ENCODE peak calls at places on chromosomes 12 and 14, in five cellular contexts. C is activated B cell treated with CpG ODN at 0.5 μM for 24 hours, U is cardiac muscle cell, P is suprapubic skin, F is IMR-90. Y is an unnamed sample.
A peak's percentile ranks its signal among the peaks of the same experiment; 100 is the strongest.

GRCh38 chr14:68286667-68287066 is 467.1 kb downstream of the RAD51B start:
- DNase-seq in F (no peak), C (no peak), U (no peak), P (no peak), Y (no peak)

GRCh38 chr12:72274926-72275325 is 2.8 kb downstream of the TRHDE start:
- DNase-seq in U (peak; percentile 14), F (peak; percentile 79), P (no peak), C (no peak), Y (no peak)

GRCh38 chr12:81136519-81136918 is 58.6 kb downstream of the ACSS3 start:
- DNase-seq in P (no peak), U (no peak), F (no peak), C (no peak), Y (no peak)

GRCh38 chr12:122265433-122265832 is 861 bp downstream of the VPS33A start:
- DNase-seq in F (no peak), U (no peak), C (no peak), P (no peak), Y (no peak)

GRCh38 chr12:120358412-120359158 is 10.4 kb downstream of the MSI1 start:
- DNase-seq in U (no peak), C (no peak), F (no peak), P (no peak), Y (no peak)

GRCh38 chr14:61934385-61934784 is 172.2 kb downstream of the SNAPC1 start:
- DNase-seq in U (peak; percentile 55), C (no peak), F (peak; percentile 99), P (no peak), Y (no peak)

GRCh38 chr12:114412307-114412706 is 6.4 kb upstream of the TBX5 start:
- DNase-seq in P (no peak), F (no peak), C (no peak), U (no peak), Y (no peak)

GRCh38 chr12:1544991-1545700 is 49.2 kb downstream of the FBXL14 start:
- DNase-seq in U (peak; percentile 62), F (peak; percentile 43), P (no peak), C (no peak), Y (no peak)

GRCh38 chr12:126784328-126784921 is 1482.5 kb upstream of the TMEM132C start:
- DNase-seq in F (no peak), C (no peak), P (no peak), U (no peak), Y (no peak)

GRCh38 chr14:23641915-23642588 is 5.9 kb downstream of the DHRS2 start:
- DNase-seq in C (no peak), F (no peak), P (no peak), U (no peak), Y (no peak)

GRCh38 chr14:88234442-88234841 is 88.6 kb downstream of the KCNK10 start:
- DNase-seq in U (no peak), P (no peak), F (no peak), C (no peak), Y (no peak)

GRCh38 chr14:70358631-70359030 is 852 bp downstream of the COX16 start:
- DNase-seq in U (peak; percentile 25), P (no peak), C (no peak), F (peak; percentile 12), Y (no peak)

GRCh38 chr12:106084759-106085158 is 54.0 kb downstream of the NUAK1 start:
- DNase-seq in U (no peak), C (no peak), F (no peak), P (no peak), Y (no peak)

GRCh38 chr14:60654303-60654925 is 5.1 kb upstream of the SIX1 start:
- DNase-seq in C (no peak), U (no peak), F (peak; percentile 76), P (no peak), Y (no peak)

GRCh38 chr14:52299692-52300278 is 14.3 kb upstream of the PTGER2 start:
- DNase-seq in F (peak; percentile 71), C (no peak), P (no peak), U (peak; percentile 74), Y (no peak)

GRCh38 chr12:16184691-16185090 is 92.8 kb downstream of the SLC15A5 start:
- DNase-seq in F (no peak), U (peak; percentile 3), P (no peak), C (no peak), Y (no peak)

GRCh38 chr14:55730602-55731001 is 150.6 kb downstream of the KTN1 start:
- DNase-seq in U (peak; percentile 13), P (no peak), C (no peak), F (peak; percentile 19), Y (no peak)

GRCh38 chr14:55734731-55735130 is 154.7 kb downstream of the KTN1 start:
- DNase-seq in U (no peak), F (no peak), P (no peak), C (no peak), Y (no peak)

GRCh38 chr14:55733609-55734008 is 153.6 kb downstream of the KTN1 start:
- DNase-seq in C (no peak), F (no peak), P (no peak), U (no peak), Y (no peak)

GRCh38 chr14:55731247-55731872 is 151.4 kb downstream of the KTN1 start:
- DNase-seq in U (no peak), P (no peak), C (no peak), F (no peak), Y (no peak)

GRCh38 chr14:55731881-55732498 is 152.0 kb downstream of the KTN1 start:
- DNase-seq in C (no peak), U (peak; percentile 64), P (no peak), F (peak; percentile 24), Y (no peak)
- TF ChIP-seq CTCF in C (no peak), U (peak; percentile 70), P (peak; percentile 22), F (peak; percentile 64), Y (no peak)

GRCh38 chr12:64566122-64566521 is 44.2 kb upstream of the RASSF3 start:
- DNase-seq in P (no peak), F (peak; percentile 47), U (no peak), C (no peak), Y (no peak)

GRCh38 chr12:64567570-64567969 is 42.7 kb upstream of the RASSF3 start:
- DNase-seq in F (no peak), P (no peak), U (no peak), C (no peak), Y (no peak)

GRCh38 chr12:64569923-64570595 is 40.2 kb upstream of the RASSF3 start:
- DNase-seq in P (no peak), U (no peak), F (no peak), C (no peak), Y (no peak)

GRCh38 chr12:64568313-64568712 is 42.0 kb upstream of the RASSF3 start:
- DNase-seq in P (no peak), U (no peak), C (no peak), F (no peak), Y (no peak)

GRCh38 chr12:64566882-64567517 is 43.3 kb upstream of the RASSF3 start:
- DNase-seq in C (no peak), P (no peak), U (no peak), F (no peak), Y (no peak)
- TF ChIP-seq CTCF in C (no peak), P (no peak), U (no peak), F (no peak), Y (no peak)

GRCh38 chr14:94029671-94030203 is 3.6 kb downstream of the OTUB2 start:
- DNase-seq in F (no peak), U (no peak), C (no peak), P (no peak), Y (no peak)
- TF ChIP-seq CTCF in F (no peak), U (no peak), C (no peak), P (no peak), Y (no peak)

GRCh38 chr14:21498540-21499526 is 12.3 kb downstream of the METTL3 start:
- DNase-seq in U (peak; percentile 58), P (no peak), F (peak; percentile 73), C (no peak), Y (no peak)
- TF ChIP-seq CTCF in U (peak; percentile 37), P (peak; percentile 32), F (peak; percentile 49), C (no peak), Y (no peak)

DNA sequence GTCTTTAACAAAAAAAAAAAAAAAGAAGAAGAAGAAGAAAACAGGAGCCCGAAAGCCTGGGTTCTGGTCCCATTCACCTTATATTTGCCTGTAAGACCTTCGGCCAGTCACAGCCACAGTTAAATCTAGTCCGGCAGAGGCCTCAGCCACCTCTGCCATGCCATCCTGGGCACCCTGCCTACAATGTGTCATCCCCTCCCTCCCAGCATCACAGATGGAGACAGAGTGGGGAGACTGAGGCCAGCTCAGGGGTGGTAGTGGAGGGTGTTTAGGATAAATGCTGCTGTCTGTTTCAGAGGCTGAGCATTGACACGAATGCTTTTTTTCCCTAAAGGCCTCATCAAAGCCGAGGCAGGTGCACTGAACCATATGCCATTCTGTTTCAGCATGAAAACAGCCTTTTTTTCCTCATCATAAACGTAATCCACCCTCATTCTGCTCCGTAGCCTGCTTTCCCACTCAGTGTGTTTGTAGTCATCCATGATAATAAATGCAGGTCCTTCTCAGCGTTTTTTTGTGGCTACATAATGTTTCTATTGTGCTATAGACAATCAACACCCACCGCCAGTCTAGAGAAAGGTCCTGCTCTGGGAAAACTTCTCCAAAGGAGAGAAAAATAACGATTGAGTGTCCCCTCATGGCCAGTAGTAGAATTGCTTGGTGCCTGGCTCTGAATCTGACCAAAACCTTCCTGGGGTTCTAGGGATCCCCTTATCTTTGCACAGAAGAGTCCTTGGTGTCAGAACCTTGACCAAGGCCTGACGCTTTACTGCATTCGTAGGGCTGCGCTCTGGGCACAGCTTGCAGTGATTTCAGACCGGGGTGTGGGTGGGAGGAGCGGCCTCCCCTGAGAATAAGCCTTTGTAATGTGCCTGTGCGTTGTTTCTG is 41.1 kb upstream of the TSPAN9 start:
- DNase-seq in F (peak; percentile 21), P (no peak), C (no peak), U (peak; percentile 32), Y (no peak)
- TF ChIP-seq CTCF in F (peak; percentile 52), P (no peak), C (no peak), U (peak; percentile 53), Y (no peak)

GRCh38 chr12:25825494-25825893 is 133.0 kb upstream of the RASSF8 start:
- DNase-seq in F (no peak), P (no peak), C (no peak), U (no peak), Y (no peak)
- TF ChIP-seq CTCF in F (peak; percentile 25), P (no peak), C (no peak), U (no peak), Y (no peak)

DNA sequence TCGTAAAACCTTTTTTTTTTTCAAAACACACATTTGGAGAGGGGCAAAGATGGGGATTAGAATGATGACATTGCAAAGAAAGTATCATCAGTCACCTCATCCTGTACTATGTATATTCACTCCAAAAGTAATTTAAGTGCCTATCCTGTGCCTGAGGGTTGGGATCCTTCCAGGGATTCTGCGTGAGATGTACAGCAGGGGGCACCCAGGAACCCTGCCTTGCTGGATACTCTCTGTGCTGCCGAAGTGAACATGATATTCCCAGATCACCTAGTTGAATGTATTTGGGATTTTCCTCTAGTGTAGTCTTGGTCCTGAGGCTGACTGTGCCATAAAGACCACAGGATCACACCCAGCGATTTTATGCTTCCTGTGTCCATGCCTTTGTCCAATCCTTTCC is 372.7 kb downstream of the IPO8 start:
- DNase-seq in C (no peak), P (no peak), F (no peak), U (peak; percentile 12), Y (no peak)
- TF ChIP-seq CTCF in C (no peak), P (no peak), F (no peak), U (peak; percentile 28), Y (no peak)